ENCODE peak calls at places on chromosomes 7 and 10, in six cellular contexts. W, T, Q, I, S and G are unnamed samples.

GRCh38 chr7:70082026-70082655 is 483.9 kb downstream of the AUTS2 start:
- DNase-seq in Q (no peak), S (no peak), T (no peak), W (peak; percentile 16), I (no peak), G (no peak)

GRCh38 chr10:67107670-67108069 is 181.8 kb downstream of the LRRTM3 start:
- DNase-seq in S (peak; percentile 45), I (no peak), W (no peak), Q (no peak), T (no peak), G (no peak)

GRCh38 chr7:45984386-45985295 is 63.6 kb upstream of the IGFBP3 start:
- DNase-seq in T (no peak), I (no peak), S (peak; percentile 49), W (no peak), Q (no peak), G (no peak)

GRCh38 chr10:114634607-114634974 is 23.5 kb downstream of the ABLIM1 start:
- DNase-seq in I (peak; percentile 58), T (no peak), W (peak; percentile 96), S (no peak), Q (peak; percentile 93), G (no peak)

GRCh38 chr7:133434246-133434865 is 181.5 kb downstream of the EXOC4 start:
- DNase-seq in I (no peak), W (peak; percentile 30), S (no peak), Q (peak; percentile 49), T (no peak), G (no peak)

GRCh38 chr10:5243521-5243987 is 46.9 kb downstream of the AKR1C4 start:
- DNase-seq in Q (no peak), S (no peak), W (no peak), I (no peak), T (no peak), G (no peak)

GRCh38 chr10:56255298-56255697 is 105.8 kb downstream of the ZWINT start:
- DNase-seq in Q (no peak), W (no peak), I (no peak), S (no peak), T (no peak), G (no peak)

GRCh38 chr7:95342642-95343252 is 18.4 kb upstream of the PON1 start:
- DNase-seq in W (no peak), T (no peak), Q (no peak), S (peak; percentile 72), I (no peak), G (no peak)

GRCh38 chr7:98617960-98618418 is 904 bp downstream of the NPTX2 start:
- DNase-seq in T (no peak), I (no peak), W (no peak), S (peak; percentile 64), Q (no peak), G (no peak)

GRCh38 chr7:98613601-98614425 is 3.3 kb upstream of the NPTX2 start:
- DNase-seq in Q (peak; percentile 10), W (peak; percentile 39), S (peak; percentile 78), T (no peak), I (no peak), G (no peak)

GRCh38 chr7:98618786-98619185 is 1.7 kb downstream of the NPTX2 start:
- DNase-seq in I (no peak), Q (no peak), W (no peak), S (no peak), T (no peak), G (no peak)

GRCh38 chr7:98617051-98617959 is at the start of gene NPTX2:
- DNase-seq in I (no peak), T (peak; percentile 92), S (peak; percentile 93), Q (no peak), W (peak; percentile 19), G (peak; percentile 18)

DNA sequence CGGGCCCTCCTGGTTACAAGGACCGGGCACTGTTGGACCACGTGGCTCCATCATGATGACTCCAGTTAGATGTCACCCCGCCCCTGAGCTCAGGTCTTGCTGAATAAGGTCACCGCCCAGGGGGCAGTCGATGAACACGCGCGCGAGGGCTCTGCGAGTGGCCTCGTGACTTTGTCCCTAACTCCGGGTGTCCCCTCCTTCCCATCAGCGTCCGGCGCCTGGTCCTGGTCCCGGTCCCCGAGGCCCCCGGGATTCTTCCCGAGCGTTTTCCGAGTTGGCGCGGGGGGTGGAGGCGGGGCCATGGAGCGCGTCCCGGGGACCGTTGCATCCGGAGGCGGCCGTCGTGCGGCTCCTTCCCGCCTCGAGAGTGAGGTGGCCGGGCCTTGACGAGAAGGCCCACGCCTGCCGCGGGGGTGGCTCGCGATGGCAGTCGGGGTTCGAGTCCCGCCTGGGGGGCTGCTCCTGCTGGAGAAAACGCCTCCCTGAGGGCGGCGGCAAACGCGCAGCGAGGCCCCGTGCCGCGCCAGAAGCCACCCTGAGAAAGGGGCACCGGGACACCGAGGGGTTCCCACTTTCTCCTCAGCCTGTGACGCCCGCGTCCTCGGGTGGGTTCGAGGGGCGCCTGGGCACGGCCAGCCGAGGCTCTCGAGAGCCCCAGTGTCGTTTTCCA is 569 bp upstream of the NPTX2 start:
- DNase-seq in S (peak; percentile 69), T (peak; percentile 76), W (no peak), I (no peak), Q (no peak), G (no peak)
- H3K4me3 ChIP-seq in S (no peak overlapping the region), T (peak overlapping the region; percentile 40), W (no peak overlapping the region), I (no peak overlapping the region), Q (no peak overlapping the region), G (peak overlapping the region; percentile 35)

GRCh38 chr7:155154586-155154985 is 84.5 kb downstream of the HTR5A start:
- DNase-seq in I (no peak), W (no peak), Q (no peak), S (no peak), T (no peak), G (no peak)
- H3K4me1 ChIP-seq in I (no peaks in the 10 kb centered on the region), W (no peaks in the 10 kb centered on the region), Q (no peaks in the 10 kb centered on the region), S (no peaks in the 10 kb centered on the region), T (no peaks in the 10 kb centered on the region), G (no peaks in the 10 kb centered on the region)

GRCh38 chr10:133018491-133018890 is 69.2 kb upstream of the ADGRA1 start:
- DNase-seq in T (no peak), S (no peak), I (no peak), Q (no peak), W (no peak), G (no peak)
- H3K9me3 ChIP-seq in T (no peaks in the 10 kb centered on the region), S (no peaks in the 10 kb centered on the region), I (no peaks in the 10 kb centered on the region), Q (peaks cover 23% of the 10 kb centered on the region), W (no peaks in the 10 kb centered on the region), G (no peaks in the 10 kb centered on the region)

GRCh38 chr7:94297397-94297838 is 97.3 kb upstream of the COL1A2 start:
- DNase-seq in T (no peak), I (no peak), W (peak; percentile 98), S (no peak), Q (peak; percentile 98), G (peak; percentile 48)
- H3K4me3 ChIP-seq in T (no peak overlapping the region), I (no peak overlapping the region), W (peak overlapping the region; percentile 36), S (no peak overlapping the region), Q (peak overlapping the region; percentile 38), G (no peak overlapping the region)

DNA sequence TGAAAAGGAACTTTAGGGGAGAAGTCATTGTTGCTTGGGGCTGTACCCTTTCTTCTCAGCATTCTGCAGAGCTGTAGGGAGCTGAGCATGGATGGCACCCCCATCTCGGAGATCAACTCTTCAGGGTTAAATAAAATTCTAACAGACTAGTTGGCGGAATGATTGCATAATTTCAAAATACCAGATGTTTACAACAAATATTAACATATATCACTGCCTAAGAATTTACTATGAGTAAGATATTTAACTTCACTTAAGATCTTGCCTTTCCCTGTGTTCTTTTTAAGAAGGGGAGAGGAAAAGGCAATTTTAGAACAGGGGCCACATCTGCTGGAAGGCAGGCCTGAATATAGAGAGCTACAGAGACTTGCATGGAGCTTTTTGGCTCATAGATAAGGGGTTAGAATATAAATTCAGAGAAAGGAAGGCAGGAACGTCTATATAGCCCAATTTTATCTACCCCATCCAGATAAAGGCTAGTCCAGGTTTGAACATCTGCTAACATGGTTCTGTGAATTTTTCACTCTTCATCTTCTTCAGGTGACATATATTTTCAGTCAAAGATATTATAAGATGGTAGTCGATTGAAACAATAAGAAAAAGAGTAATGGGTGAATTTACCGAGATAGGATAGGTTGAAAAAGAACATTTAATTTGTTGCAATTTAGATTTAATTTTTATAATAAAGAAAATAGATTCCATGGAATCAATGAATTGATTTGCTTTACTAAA is at the start of gene OR2F1:
- DNase-seq in W (no peak), I (no peak), Q (no peak), S (no peak), T (no peak), G (no peak)
- H3K4me1 ChIP-seq in W (no peaks in the 10 kb centered on the region), I (no peaks in the 10 kb centered on the region), Q (peaks cover 3% of the 10 kb centered on the region), S (no peaks in the 10 kb centered on the region), T (no peaks in the 10 kb centered on the region), G (no peaks in the 10 kb centered on the region)

DNA sequence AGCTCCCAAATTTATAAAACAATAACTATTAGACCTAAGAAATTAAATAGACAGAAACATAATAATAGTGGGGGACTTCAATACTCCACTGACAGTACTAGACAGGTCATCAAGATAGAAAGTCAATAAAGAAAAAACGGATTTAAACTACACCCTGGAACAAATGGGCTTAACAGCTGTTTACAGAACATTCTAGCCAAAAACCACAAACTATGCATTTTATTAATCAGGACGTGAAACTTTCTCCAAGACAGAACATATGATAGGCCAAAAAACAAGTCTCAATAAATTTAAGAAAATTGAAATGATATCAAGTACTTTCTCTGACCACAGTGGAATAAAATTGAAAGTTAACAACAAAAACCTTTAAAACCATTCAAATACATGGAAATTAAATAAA is 46.4 kb downstream of the ZNF680 start:
- DNase-seq in Q (no peak), S (no peak), I (no peak), T (no peak), W (no peak), G (no peak)
- H3K9me3 ChIP-seq in Q (peaks cover 13% of the 10 kb centered on the region), S (peaks cover 99% of the 10 kb centered on the region), I (peaks cover 28% of the 10 kb centered on the region), T (peaks cover 41% of the 10 kb centered on the region), W (no peaks in the 10 kb centered on the region), G (peaks cover 74% of the 10 kb centered on the region)

DNA sequence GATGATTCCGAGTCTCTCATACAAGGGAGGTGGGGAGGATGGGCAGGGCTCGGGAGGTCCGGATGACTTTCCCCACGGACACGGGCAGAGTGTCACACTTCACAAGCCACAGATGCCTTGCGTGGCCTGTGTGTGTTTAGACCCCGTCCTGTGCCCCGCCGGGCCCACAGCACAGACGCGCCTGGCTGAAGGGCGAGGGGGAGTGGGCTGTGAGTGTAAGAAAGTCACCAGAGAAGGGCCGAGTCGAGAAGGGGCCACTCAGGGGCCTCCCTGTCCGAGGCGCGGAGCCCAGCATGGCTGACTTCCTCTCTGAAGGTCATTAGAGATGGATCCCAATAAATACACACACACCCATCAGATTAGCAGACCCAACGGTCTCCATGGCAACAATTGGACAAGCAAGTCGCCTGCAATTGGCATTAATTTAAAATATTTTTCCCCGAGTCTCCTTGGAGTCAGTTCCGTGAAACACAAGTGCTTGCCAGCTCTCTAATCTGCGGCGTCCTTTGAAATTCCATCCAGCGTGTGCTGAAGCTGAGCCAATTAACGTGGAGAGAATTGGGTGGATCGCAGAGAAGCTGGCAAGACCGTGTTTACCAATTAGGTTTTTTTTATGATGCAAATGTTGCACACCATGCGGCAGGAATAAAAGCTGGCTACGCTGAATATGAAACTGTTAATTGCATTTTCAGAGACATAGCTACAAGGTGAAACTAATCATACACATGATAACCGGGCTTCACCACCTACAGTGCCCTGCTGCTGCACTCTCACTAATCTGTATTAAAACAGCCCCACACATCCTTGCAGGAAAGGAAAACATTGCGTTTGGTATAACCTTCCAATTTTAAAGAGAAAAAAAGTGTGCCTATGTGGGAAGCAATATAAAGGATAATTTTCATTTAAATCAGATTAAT is 571.2 kb downstream of the PTPRN2 start:
- DNase-seq in I (no peak), Q (no peak), W (peak; percentile 3), T (peak; percentile 51), S (peak; percentile 47), G (no peak)
- H3K4me3 ChIP-seq in I (no peak overlapping the region), Q (no peak overlapping the region), W (no peak overlapping the region), T (peak overlapping the region; percentile 40), S (no peak overlapping the region), G (no peak overlapping the region)